ENCODE peak calls at places on chromosomes 7 and 10, in six cellular contexts. One of them, this sample, is unnamed.

GRCh38 chr7:128274246-128274889 is 33.3 kb downstream of the LEP start:
- DNase-seq in posterior cingulate gyrus: no peak
- DNase-seq in stimulated activated CD4-positive, alpha-beta T cell treated with anti-CD3 and anti-CD28 coated beads, Interleukin-4, amount 100 ng/mL, for 1 hour: no peak
- DNase-seq in GM06990: no peak
- DNase-seq in activated T-cell treated with anti-CD3 and anti-CD28 coated beads, Interleukin-2, amount 50 U/mL, for 72 hours: no peak
- DNase-seq in NCI-H510A treated with DMSO at 0.1 percent for 48 hours: no peak
- DNase-seq in this sample: no peak

GRCh38 chr10:59880976-59881510 is 25.3 kb downstream of the CCDC6 start:
- DNase-seq in posterior cingulate gyrus: no peak
- DNase-seq in stimulated activated CD4-positive, alpha-beta T cell treated with anti-CD3 and anti-CD28 coated beads, Interleukin-4, amount 100 ng/mL, for 1 hour: peak
- DNase-seq in GM06990: peak
- DNase-seq in activated T-cell treated with anti-CD3 and anti-CD28 coated beads, Interleukin-2, amount 50 U/mL, for 72 hours: peak
- DNase-seq in NCI-H510A treated with DMSO at 0.1 percent for 48 hours: no peak
- DNase-seq in this sample: no peak

GRCh38 chr10:29243750-29244149 is 45.1 kb upstream of the LYZL1 start:
- DNase-seq in posterior cingulate gyrus: no peak
- DNase-seq in stimulated activated CD4-positive, alpha-beta T cell treated with anti-CD3 and anti-CD28 coated beads, Interleukin-4, amount 100 ng/mL, for 1 hour: no peak
- DNase-seq in GM06990: no peak
- DNase-seq in activated T-cell treated with anti-CD3 and anti-CD28 coated beads, Interleukin-2, amount 50 U/mL, for 72 hours: no peak
- DNase-seq in NCI-H510A treated with DMSO at 0.1 percent for 48 hours: no peak
- DNase-seq in this sample: no peak

GRCh38 chr10:33484787-33485186 is 150.3 kb upstream of the NRP1 start:
- DNase-seq in posterior cingulate gyrus: no peak
- DNase-seq in stimulated activated CD4-positive, alpha-beta T cell treated with anti-CD3 and anti-CD28 coated beads, Interleukin-4, amount 100 ng/mL, for 1 hour: no peak
- DNase-seq in GM06990: no peak
- DNase-seq in activated T-cell treated with anti-CD3 and anti-CD28 coated beads, Interleukin-2, amount 50 U/mL, for 72 hours: no peak
- DNase-seq in NCI-H510A treated with DMSO at 0.1 percent for 48 hours: no peak
- DNase-seq in this sample: no peak

GRCh38 chr7:84113286-84113685 is 81.3 kb downstream of the SEMA3A start:
- DNase-seq in posterior cingulate gyrus: no peak
- DNase-seq in stimulated activated CD4-positive, alpha-beta T cell treated with anti-CD3 and anti-CD28 coated beads, Interleukin-4, amount 100 ng/mL, for 1 hour: no peak
- DNase-seq in GM06990: no peak
- DNase-seq in activated T-cell treated with anti-CD3 and anti-CD28 coated beads, Interleukin-2, amount 50 U/mL, for 72 hours: no peak
- DNase-seq in NCI-H510A treated with DMSO at 0.1 percent for 48 hours: no peak
- DNase-seq in this sample: no peak

GRCh38 chr7:5278781-5279180 is 4.0 kb upstream of the SLC29A4 start:
- DNase-seq in posterior cingulate gyrus: no peak
- DNase-seq in stimulated activated CD4-positive, alpha-beta T cell treated with anti-CD3 and anti-CD28 coated beads, Interleukin-4, amount 100 ng/mL, for 1 hour: no peak
- DNase-seq in GM06990: no peak
- DNase-seq in activated T-cell treated with anti-CD3 and anti-CD28 coated beads, Interleukin-2, amount 50 U/mL, for 72 hours: no peak
- DNase-seq in NCI-H510A treated with DMSO at 0.1 percent for 48 hours: no peak
- DNase-seq in this sample: no peak

GRCh38 chr7:129612112-129613015 is 844 bp downstream of the NRF1 start:
- DNase-seq in posterior cingulate gyrus: peak
- DNase-seq in stimulated activated CD4-positive, alpha-beta T cell treated with anti-CD3 and anti-CD28 coated beads, Interleukin-4, amount 100 ng/mL, for 1 hour: peak
- DNase-seq in GM06990: peak
- DNase-seq in activated T-cell treated with anti-CD3 and anti-CD28 coated beads, Interleukin-2, amount 50 U/mL, for 72 hours: peak
- DNase-seq in NCI-H510A treated with DMSO at 0.1 percent for 48 hours: no peak
- DNase-seq in this sample: peak

GRCh38 chr10:36872702-36873393 is 252.6 kb upstream of the ANKRD30A start:
- DNase-seq in posterior cingulate gyrus: no peak
- DNase-seq in stimulated activated CD4-positive, alpha-beta T cell treated with anti-CD3 and anti-CD28 coated beads, Interleukin-4, amount 100 ng/mL, for 1 hour: no peak
- DNase-seq in GM06990: no peak
- DNase-seq in activated T-cell treated with anti-CD3 and anti-CD28 coated beads, Interleukin-2, amount 50 U/mL, for 72 hours: no peak
- DNase-seq in NCI-H510A treated with DMSO at 0.1 percent for 48 hours: no peak
- DNase-seq in this sample: no peak

GRCh38 chr10:35739998-35740397 is 97.9 kb upstream of the FZD8 start:
- DNase-seq in posterior cingulate gyrus: no peak
- DNase-seq in stimulated activated CD4-positive, alpha-beta T cell treated with anti-CD3 and anti-CD28 coated beads, Interleukin-4, amount 100 ng/mL, for 1 hour: no peak
- DNase-seq in GM06990: no peak
- DNase-seq in activated T-cell treated with anti-CD3 and anti-CD28 coated beads, Interleukin-2, amount 50 U/mL, for 72 hours: no peak
- DNase-seq in NCI-H510A treated with DMSO at 0.1 percent for 48 hours: no peak
- DNase-seq in this sample: no peak

GRCh38 chr10:75159519-75159918 is 48.1 kb downstream of the SAMD8 start:
- DNase-seq in posterior cingulate gyrus: no peak
- DNase-seq in stimulated activated CD4-positive, alpha-beta T cell treated with anti-CD3 and anti-CD28 coated beads, Interleukin-4, amount 100 ng/mL, for 1 hour: no peak
- DNase-seq in GM06990: no peak
- DNase-seq in activated T-cell treated with anti-CD3 and anti-CD28 coated beads, Interleukin-2, amount 50 U/mL, for 72 hours: no peak
- DNase-seq in NCI-H510A treated with DMSO at 0.1 percent for 48 hours: no peak
- DNase-seq in this sample: no peak

GRCh38 chr7:123485187-123485586 is 49.2 kb downstream of the IQUB start:
- DNase-seq in posterior cingulate gyrus: no peak
- DNase-seq in stimulated activated CD4-positive, alpha-beta T cell treated with anti-CD3 and anti-CD28 coated beads, Interleukin-4, amount 100 ng/mL, for 1 hour: no peak
- DNase-seq in GM06990: no peak
- DNase-seq in activated T-cell treated with anti-CD3 and anti-CD28 coated beads, Interleukin-2, amount 50 U/mL, for 72 hours: no peak
- DNase-seq in NCI-H510A treated with DMSO at 0.1 percent for 48 hours: no peak
- DNase-seq in this sample: no peak

GRCh38 chr7:80273327-80273726 is 138.7 kb downstream of the GNAI1 start:
- DNase-seq in posterior cingulate gyrus: no peak
- DNase-seq in stimulated activated CD4-positive, alpha-beta T cell treated with anti-CD3 and anti-CD28 coated beads, Interleukin-4, amount 100 ng/mL, for 1 hour: no peak
- DNase-seq in GM06990: no peak
- DNase-seq in activated T-cell treated with anti-CD3 and anti-CD28 coated beads, Interleukin-2, amount 50 U/mL, for 72 hours: no peak
- DNase-seq in NCI-H510A treated with DMSO at 0.1 percent for 48 hours: no peak
- DNase-seq in this sample: no peak

GRCh38 chr10:46540412-46541016 is 15.9 kb downstream of the GPRIN2 start:
- DNase-seq in posterior cingulate gyrus: no peak
- DNase-seq in stimulated activated CD4-positive, alpha-beta T cell treated with anti-CD3 and anti-CD28 coated beads, Interleukin-4, amount 100 ng/mL, for 1 hour: no peak
- DNase-seq in GM06990: no peak
- DNase-seq in activated T-cell treated with anti-CD3 and anti-CD28 coated beads, Interleukin-2, amount 50 U/mL, for 72 hours: no peak
- DNase-seq in NCI-H510A treated with DMSO at 0.1 percent for 48 hours: no peak
- DNase-seq in this sample: peak

GRCh38 chr10:127346604-127347003 is 150.2 kb upstream of the INSYN2A start:
- DNase-seq in posterior cingulate gyrus: no peak
- DNase-seq in stimulated activated CD4-positive, alpha-beta T cell treated with anti-CD3 and anti-CD28 coated beads, Interleukin-4, amount 100 ng/mL, for 1 hour: no peak
- DNase-seq in GM06990: peak
- DNase-seq in activated T-cell treated with anti-CD3 and anti-CD28 coated beads, Interleukin-2, amount 50 U/mL, for 72 hours: peak
- DNase-seq in NCI-H510A treated with DMSO at 0.1 percent for 48 hours: no peak
- DNase-seq in this sample: no peak

GRCh38 chr10:116024479-116024878 is 248.5 kb downstream of the GFRA1 start:
- DNase-seq in posterior cingulate gyrus: no peak
- DNase-seq in stimulated activated CD4-positive, alpha-beta T cell treated with anti-CD3 and anti-CD28 coated beads, Interleukin-4, amount 100 ng/mL, for 1 hour: no peak
- DNase-seq in GM06990: no peak
- DNase-seq in activated T-cell treated with anti-CD3 and anti-CD28 coated beads, Interleukin-2, amount 50 U/mL, for 72 hours: no peak
- DNase-seq in NCI-H510A treated with DMSO at 0.1 percent for 48 hours: no peak
- DNase-seq in this sample: no peak

GRCh38 chr10:103912759-103913158 is 5.2 kb downstream of the STN1 start:
- DNase-seq in posterior cingulate gyrus: no peak
- DNase-seq in stimulated activated CD4-positive, alpha-beta T cell treated with anti-CD3 and anti-CD28 coated beads, Interleukin-4, amount 100 ng/mL, for 1 hour: no peak
- DNase-seq in GM06990: no peak
- DNase-seq in activated T-cell treated with anti-CD3 and anti-CD28 coated beads, Interleukin-2, amount 50 U/mL, for 72 hours: no peak
- DNase-seq in NCI-H510A treated with DMSO at 0.1 percent for 48 hours: no peak
- DNase-seq in this sample: no peak

GRCh38 chr10:30417301-30417700 is 16.7 kb upstream of the MAP3K8 start:
- DNase-seq in posterior cingulate gyrus: no peak
- DNase-seq in stimulated activated CD4-positive, alpha-beta T cell treated with anti-CD3 and anti-CD28 coated beads, Interleukin-4, amount 100 ng/mL, for 1 hour: no peak
- DNase-seq in GM06990: no peak
- DNase-seq in activated T-cell treated with anti-CD3 and anti-CD28 coated beads, Interleukin-2, amount 50 U/mL, for 72 hours: no peak
- DNase-seq in NCI-H510A treated with DMSO at 0.1 percent for 48 hours: no peak
- DNase-seq in this sample: no peak

GRCh38 chr7:83427929-83428328 is 221.0 kb downstream of the SEMA3E start:
- DNase-seq in posterior cingulate gyrus: no peak
- DNase-seq in stimulated activated CD4-positive, alpha-beta T cell treated with anti-CD3 and anti-CD28 coated beads, Interleukin-4, amount 100 ng/mL, for 1 hour: no peak
- DNase-seq in GM06990: no peak
- DNase-seq in activated T-cell treated with anti-CD3 and anti-CD28 coated beads, Interleukin-2, amount 50 U/mL, for 72 hours: no peak
- DNase-seq in NCI-H510A treated with DMSO at 0.1 percent for 48 hours: peak
- DNase-seq in this sample: no peak

GRCh38 chr7:157414702-157415096 is 77.9 kb downstream of the DNAJB6 start:
- DNase-seq in posterior cingulate gyrus: no peak
- DNase-seq in stimulated activated CD4-positive, alpha-beta T cell treated with anti-CD3 and anti-CD28 coated beads, Interleukin-4, amount 100 ng/mL, for 1 hour: no peak
- DNase-seq in GM06990: no peak
- DNase-seq in activated T-cell treated with anti-CD3 and anti-CD28 coated beads, Interleukin-2, amount 50 U/mL, for 72 hours: no peak
- DNase-seq in NCI-H510A treated with DMSO at 0.1 percent for 48 hours: no peak
- DNase-seq in this sample: no peak

GRCh38 chr7:3039787-3040186 is 3.9 kb downstream of the CARD11 start:
- DNase-seq in posterior cingulate gyrus: no peak
- DNase-seq in stimulated activated CD4-positive, alpha-beta T cell treated with anti-CD3 and anti-CD28 coated beads, Interleukin-4, amount 100 ng/mL, for 1 hour: no peak
- DNase-seq in GM06990: no peak
- DNase-seq in activated T-cell treated with anti-CD3 and anti-CD28 coated beads, Interleukin-2, amount 50 U/mL, for 72 hours: no peak
- DNase-seq in NCI-H510A treated with DMSO at 0.1 percent for 48 hours: no peak
- DNase-seq in this sample: no peak

GRCh38 chr7:79459381-79459780 is 5.9 kb upstream of the MAGI2 start:
- DNase-seq in posterior cingulate gyrus: no peak
- DNase-seq in stimulated activated CD4-positive, alpha-beta T cell treated with anti-CD3 and anti-CD28 coated beads, Interleukin-4, amount 100 ng/mL, for 1 hour: no peak
- DNase-seq in GM06990: no peak
- DNase-seq in activated T-cell treated with anti-CD3 and anti-CD28 coated beads, Interleukin-2, amount 50 U/mL, for 72 hours: no peak
- DNase-seq in NCI-H510A treated with DMSO at 0.1 percent for 48 hours: no peak
- DNase-seq in this sample: no peak

GRCh38 chr7:112550468-112551060 is 69.8 kb downstream of the LSMEM1 start:
- DNase-seq in posterior cingulate gyrus: no peak
- DNase-seq in stimulated activated CD4-positive, alpha-beta T cell treated with anti-CD3 and anti-CD28 coated beads, Interleukin-4, amount 100 ng/mL, for 1 hour: no peak
- DNase-seq in GM06990: peak
- DNase-seq in activated T-cell treated with anti-CD3 and anti-CD28 coated beads, Interleukin-2, amount 50 U/mL, for 72 hours: peak
- DNase-seq in NCI-H510A treated with DMSO at 0.1 percent for 48 hours: no peak
- DNase-seq in this sample: no peak

GRCh38 chr10:123995461-123996131 is 97.8 kb downstream of the CHST15 start:
- DNase-seq in posterior cingulate gyrus: no peak
- DNase-seq in stimulated activated CD4-positive, alpha-beta T cell treated with anti-CD3 and anti-CD28 coated beads, Interleukin-4, amount 100 ng/mL, for 1 hour: no peak
- DNase-seq in GM06990: peak
- DNase-seq in activated T-cell treated with anti-CD3 and anti-CD28 coated beads, Interleukin-2, amount 50 U/mL, for 72 hours: peak
- DNase-seq in NCI-H510A treated with DMSO at 0.1 percent for 48 hours: peak
- DNase-seq in this sample: peak

GRCh38 chr10:60827791-60828488 is 49.7 kb downstream of the CDK1 start:
- DNase-seq in posterior cingulate gyrus: no peak
- DNase-seq in stimulated activated CD4-positive, alpha-beta T cell treated with anti-CD3 and anti-CD28 coated beads, Interleukin-4, amount 100 ng/mL, for 1 hour: no peak
- DNase-seq in GM06990: no peak
- DNase-seq in activated T-cell treated with anti-CD3 and anti-CD28 coated beads, Interleukin-2, amount 50 U/mL, for 72 hours: no peak
- DNase-seq in NCI-H510A treated with DMSO at 0.1 percent for 48 hours: no peak
- DNase-seq in this sample: no peak

GRCh38 chr10:50992972-50993766 is 81.1 kb upstream of the PRKG1 start:
- DNase-seq in posterior cingulate gyrus: no peak
- DNase-seq in stimulated activated CD4-positive, alpha-beta T cell treated with anti-CD3 and anti-CD28 coated beads, Interleukin-4, amount 100 ng/mL, for 1 hour: no peak
- DNase-seq in GM06990: no peak
- DNase-seq in activated T-cell treated with anti-CD3 and anti-CD28 coated beads, Interleukin-2, amount 50 U/mL, for 72 hours: no peak
- DNase-seq in NCI-H510A treated with DMSO at 0.1 percent for 48 hours: no peak
- DNase-seq in this sample: no peak

GRCh38 chr10:15601819-15602218 is 117.9 kb downstream of the ITGA8 start:
- DNase-seq in posterior cingulate gyrus: no peak
- DNase-seq in stimulated activated CD4-positive, alpha-beta T cell treated with anti-CD3 and anti-CD28 coated beads, Interleukin-4, amount 100 ng/mL, for 1 hour: no peak
- DNase-seq in GM06990: no peak
- DNase-seq in activated T-cell treated with anti-CD3 and anti-CD28 coated beads, Interleukin-2, amount 50 U/mL, for 72 hours: no peak
- DNase-seq in NCI-H510A treated with DMSO at 0.1 percent for 48 hours: no peak
- DNase-seq in this sample: no peak

GRCh38 chr7:25289522-25289921 is 61.2 kb upstream of the NPVF start:
- DNase-seq in posterior cingulate gyrus: no peak
- DNase-seq in stimulated activated CD4-positive, alpha-beta T cell treated with anti-CD3 and anti-CD28 coated beads, Interleukin-4, amount 100 ng/mL, for 1 hour: no peak
- DNase-seq in GM06990: no peak
- DNase-seq in activated T-cell treated with anti-CD3 and anti-CD28 coated beads, Interleukin-2, amount 50 U/mL, for 72 hours: no peak
- DNase-seq in NCI-H510A treated with DMSO at 0.1 percent for 48 hours: no peak
- DNase-seq in this sample: no peak

GRCh38 chr7:98826400-98826799 is 43.4 kb downstream of the TMEM130 start:
- DNase-seq in posterior cingulate gyrus: peak
- DNase-seq in stimulated activated CD4-positive, alpha-beta T cell treated with anti-CD3 and anti-CD28 coated beads, Interleukin-4, amount 100 ng/mL, for 1 hour: no peak
- DNase-seq in GM06990: no peak
- DNase-seq in activated T-cell treated with anti-CD3 and anti-CD28 coated beads, Interleukin-2, amount 50 U/mL, for 72 hours: no peak
- DNase-seq in NCI-H510A treated with DMSO at 0.1 percent for 48 hours: no peak
- DNase-seq in this sample: no peak